ENCODE peak calls at places on chromosomes 4 and X, in five cellular contexts. K is GM23338; G is activated CD8-positive, alpha-beta memory T cell treated with anti-CD3 and anti-CD28 coated beads, Interleukin-2, amount 50 U/mL, for 4 hours; R is HT1080; F is activated naive CD4-positive, alpha-beta T cell treated with anti-CD3 and anti-CD28 coated beads, Interleukin-2, amount 10 ng/mL, durations not matched to agents 7 days and 5 days. L is an unnamed sample.

GRCh38 chrX:44483965-44484606 is 58.6 kb downstream of the FUNDC1 start:
- DNase-seq in R (no peak), F (no peak), K (no peak), G (no peak), L (no peak)

GRCh38 chr4:80492761-80493160 is 157.2 kb downstream of the CFAP299 start:
- DNase-seq in R (peak), F (peak), K (no peak), G (peak), L (peak)

GRCh38 chrX:45758738-45759397 is 558.2 kb upstream of the DIPK2B start:
- DNase-seq in R (no peak), K (no peak), F (peak), G (no peak), L (no peak)

GRCh38 chr4:40515037-40515397 is 114.6 kb downstream of the RBM47 start:
- DNase-seq in G (no peak), F (no peak), K (no peak), R (no peak), L (no peak)

GRCh38 chrX:54785901-54786300 is 12.2 kb downstream of the ITIH6 start:
- DNase-seq in K (peak), F (peak), G (no peak), R (peak), L (no peak)

GRCh38 chrX:20372533-20372932 is 105.8 kb upstream of the RPS6KA3 start:
- DNase-seq in F (no peak), G (no peak), R (peak), K (no peak), L (no peak)

GRCh38 chrX:122625239-122625638 is 558.8 kb upstream of the GRIA3 start:
- DNase-seq in K (no peak), F (no peak), G (no peak), R (no peak), L (no peak)

GRCh38 chrX:42089014-42089413 is 165.7 kb upstream of the CASK start:
- DNase-seq in F (no peak), G (no peak), R (no peak), K (peak), L (no peak)

GRCh38 chrX:120794525-120794975 is 81.1 kb downstream of the CT47B1 start:
- DNase-seq in R (peak), K (no peak), G (no peak), F (no peak), L (no peak)

GRCh38 chrX:151984328-151984727 is 9.9 kb upstream of the GABRE start:
- DNase-seq in F (no peak), G (no peak), R (peak), K (no peak), L (no peak)

GRCh38 chrX:107659768-107660167 is 31.5 kb downstream of the PRPS1 start:
- DNase-seq in K (peak), F (peak), R (peak), G (no peak), L (no peak)

GRCh38 chrX:75968293-75968692 is 183.2 kb upstream of the MAGEE2 start:
- DNase-seq in K (peak), F (no peak), R (peak), G (no peak), L (no peak)

GRCh38 chr4:5722328-5722727 is 11.3 kb downstream of the EVC start:
- DNase-seq in K (no peak), G (no peak), R (no peak), F (no peak), L (no peak)

GRCh38 chr4:81814909-81815539 is 343.3 kb upstream of the RASGEF1B start:
- DNase-seq in G (no peak), R (no peak), K (no peak), F (no peak), L (no peak)

GRCh38 chr4:16893141-16893571 is 5.3 kb downstream of the LDB2 start:
- DNase-seq in F (peak), K (peak), G (no peak), R (no peak), L (no peak)

GRCh38 chrX:10893976-10894375 is 217.2 kb upstream of the HCCS start:
- DNase-seq in F (no peak), R (no peak), G (no peak), K (no peak), L (no peak)

GRCh38 chrX:153870791-153871360 is 15.1 kb downstream of the L1CAM start:
- DNase-seq in F (no peak), G (no peak), K (no peak), R (no peak), L (no peak)